ENCODE peak calls at places on chromosome 9, in five cellular contexts. O is left lung; Z is effector memory CD4-positive, alpha-beta T cell; P is PC-9; F is sigmoid colon. V is an unnamed sample.

GRCh38 chr9:98314381-98315066 is 59.1 kb upstream of the TBC1D2 start:
- DNase-seq in P (no peak), F (no peak), O (peak; percentile 68), Z (no peak), V (no peak)

GRCh38 chr9:98944130-98945074 is 695 bp downstream of the COL15A1 start:
- DNase-seq in Z (no peak), F (peak; percentile 80), P (no peak), O (no peak), V (peak; percentile 33)

GRCh38 chr9:37155601-37156000 is 35.2 kb downstream of the ZCCHC7 start:
- DNase-seq in Z (no peak), F (no peak), P (no peak), O (no peak), V (no peak)

GRCh38 chr9:5336683-5337082 is 3.0 kb downstream of the RLN1 start:
- DNase-seq in P (no peak), O (no peak), F (no peak), Z (peak; percentile 37), V (no peak)

GRCh38 chr9:7172445-7173115 is 414.8 kb downstream of the KDM4C start:
- DNase-seq in Z (no peak), P (no peak), F (no peak), O (no peak), V (no peak)

GRCh38 chr9:40913928-40914673 is 214.4 kb downstream of the FOXD4L6 start:
- DNase-seq in P (no peak), Z (no peak), O (no peak), F (no peak), V (no peak)

GRCh38 chr9:108748776-108749175 is 107.0 kb downstream of the ACTL7B start:
- DNase-seq in O (no peak), P (no peak), Z (no peak), F (no peak), V (no peak)

GRCh38 chr9:22008662-22009562 is at the start of gene CDKN2B:
- DNase-seq in F (peak; percentile 97), P (peak; percentile 94), Z (peak; percentile 37), O (peak; percentile 97), V (peak; percentile 96)

GRCh38 chr9:68505681-68506409 is 34.8 kb downstream of the TMEM252 start:
- DNase-seq in Z (no peak), O (no peak), P (no peak), F (no peak), V (no peak)

GRCh38 chr9:88796947-88797346 is 194.3 kb upstream of the S1PR3 start:
- DNase-seq in Z (no peak), F (no peak), P (no peak), O (no peak), V (no peak)

GRCh38 chr9:87686520-87687090 is 39.3 kb upstream of the CTSL start:
- DNase-seq in F (no peak), Z (no peak), O (no peak), P (no peak), V (no peak)

GRCh38 chr9:124017929-124018730 is 6.6 kb downstream of the LHX2 start:
- DNase-seq in P (no peak), O (no peak), Z (no peak), F (no peak), V (no peak)

GRCh38 chr9:124018731-124019697 is 7.4 kb downstream of the LHX2 start:
- DNase-seq in F (no peak), P (no peak), O (no peak), Z (no peak), V (no peak)

GRCh38 chr9:124016152-124017063 is 4.8 kb downstream of the LHX2 start:
- DNase-seq in P (no peak), O (no peak), F (no peak), Z (no peak), V (no peak)

GRCh38 chr9:124015661-124016131 is 4.1 kb downstream of the LHX2 start:
- DNase-seq in P (no peak), Z (no peak), F (no peak), O (no peak), V (no peak)

GRCh38 chr9:124017064-124017928 is 5.7 kb downstream of the LHX2 start:
- DNase-seq in O (no peak), P (no peak), Z (no peak), F (no peak), V (no peak)
- H3K27me3 ChIP-seq in O (peaks cover 100% of the 10 kb centered on the region), P (peaks cover 45% of the 10 kb centered on the region), Z (peaks cover 80% of the 10 kb centered on the region), F (peaks cover 99% of the 10 kb centered on the region), V (no peaks in the 10 kb centered on the region)

GRCh38 chr9:103977163-103977562 is 116.9 kb upstream of the SMC2 start:
- DNase-seq in F (no peak), O (no peak), Z (no peak), P (no peak), V (no peak)
- H3K4me3 ChIP-seq in F (no peak overlapping the region), O (no peak overlapping the region), Z (no peak overlapping the region), P (no peak overlapping the region), V (no peak overlapping the region)

DNA sequence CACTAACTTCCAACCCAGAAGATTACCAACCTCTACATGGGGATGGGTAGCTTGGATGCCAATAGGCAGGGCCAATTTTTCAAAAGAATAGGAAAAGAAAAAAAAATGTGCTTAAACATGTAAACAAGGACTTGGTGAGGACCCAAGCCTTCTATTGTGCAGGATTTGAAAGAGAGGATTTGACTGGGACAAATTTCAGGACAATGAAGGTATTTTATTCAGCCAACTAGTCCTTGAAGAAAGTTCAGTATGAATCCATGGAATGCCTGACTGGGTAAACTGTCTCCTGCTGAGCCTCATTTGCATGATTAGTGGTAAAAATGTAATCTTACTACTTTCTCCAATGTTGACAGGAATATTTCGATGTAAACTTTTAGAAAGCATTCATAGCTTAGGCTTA is 192.5 kb upstream of the RORB start:
- DNase-seq in P (no peak), O (no peak), Z (no peak), F (no peak), V (no peak)
- H3K27ac ChIP-seq in P (no peak overlapping the region), O (no peak overlapping the region), Z (no peak overlapping the region), F (no peak overlapping the region), V (no peak overlapping the region)

GRCh38 chr9:137157618-137158502 is 12.0 kb downstream of the LRRC26 start:
- DNase-seq in O (no peak), F (no peak), P (no peak), Z (no peak), V (no peak)
- H3K27me3 ChIP-seq in O (peaks cover 87% of the 10 kb centered on the region), F (peaks cover 78% of the 10 kb centered on the region), P (no peaks in the 10 kb centered on the region), Z (peaks cover 30% of the 10 kb centered on the region), V (no peaks in the 10 kb centered on the region)

GRCh38 chr9:110246214-110246613 is 10.1 kb downstream of the TXN start:
- DNase-seq in P (no peak), O (no peak), Z (no peak), F (no peak), V (no peak)

GRCh38 chr9:110244616-110245015 is 11.7 kb downstream of the TXN start:
- DNase-seq in O (no peak), Z (no peak), P (no peak), F (no peak), V (no peak)

GRCh38 chr9:110240198-110240597 is 16.1 kb downstream of the TXN start:
- DNase-seq in P (no peak), Z (no peak), O (no peak), F (no peak), V (no peak)

GRCh38 chr9:110241491-110242321 is 14.6 kb downstream of the TXN start:
- DNase-seq in Z (no peak), O (no peak), F (no peak), P (no peak), V (no peak)
- H3K4me3 ChIP-seq in Z (no peak overlapping the region), O (no peak overlapping the region), F (no peak overlapping the region), P (no peak overlapping the region), V (no peak overlapping the region)

V was measured in body of pancreas.